ENCODE peak calls at places on chromosomes 12 and 14, in nine cellular contexts. C, S, Q, W, H, L, A, F and V are unnamed samples.

GRCh38 chr12:23028158-23028802 is 403.3 kb downstream of the ETNK1 start:
- ATAC-seq in H (no peak), W (no peak), Q (no peak), L (no peak), F (no peak), C (no peak), S (peak), A (no peak), V (no peak)

GRCh38 chr12:96457191-96457930 is 32.0 kb upstream of the CFAP54 start:
- ATAC-seq in A (no peak), S (peak), H (peak), C (no peak), W (no peak), Q (no peak), F (peak), L (no peak), V (peak)

GRCh38 chr12:22126758-22127157 is 80.7 kb downstream of the CMAS start:
- ATAC-seq in S (no peak), W (no peak), F (no peak), L (no peak), Q (no peak), C (no peak), A (no peak), H (no peak), V (peak)

GRCh38 chr14:32808574-32809098 is 130.0 kb upstream of the NPAS3 start:
- ATAC-seq in W (no peak), C (no peak), S (no peak), L (no peak), Q (no peak), A (peak), F (peak), H (no peak), V (no peak)

GRCh38 chr12:38155526-38156496 is 160.8 kb upstream of the ALG10B start:
- ATAC-seq in A (no peak), C (no peak), Q (no peak), W (no peak), L (peak), F (no peak), H (no peak), S (no peak), V (no peak)

GRCh38 chr12:101607894-101608293 is 13.1 kb downstream of the MYBPC1 start:
- ATAC-seq in L (no peak), W (no peak), S (no peak), Q (no peak), F (no peak), C (no peak), A (no peak), H (no peak), V (no peak)

GRCh38 chr12:52662093-52663006 is 10.3 kb upstream of the KRT2 start:
- ATAC-seq in W (no peak), L (no peak), C (no peak), Q (peak), H (no peak), A (peak), F (no peak), S (no peak), V (no peak)

GRCh38 chr12:132534076-132534475 is 44.1 kb downstream of the FBRSL1 start:
- ATAC-seq in S (no peak), F (no peak), W (no peak), H (no peak), Q (no peak), A (no peak), C (no peak), L (no peak), V (no peak)

GRCh38 chr12:3732901-3733300 is 20.0 kb downstream of the CRACR2A start:
- ATAC-seq in L (no peak), C (no peak), H (no peak), F (no peak), A (no peak), S (peak), W (no peak), Q (no peak), V (no peak)

GRCh38 chr12:111245701-111246476 is 123.0 kb downstream of the PHETA1 start:
- ATAC-seq in H (no peak), F (no peak), W (no peak), A (no peak), L (no peak), C (no peak), Q (no peak), S (no peak), V (no peak)

GRCh38 chr12:95118788-95119179 is 45.4 kb upstream of the NR2C1 start:
- ATAC-seq in F (peak), S (peak), C (no peak), H (no peak), Q (no peak), W (peak), A (no peak), L (peak), V (no peak)

GRCh38 chr12:77054856-77055255 is 10.5 kb downstream of the E2F7 start:
- ATAC-seq in S (no peak), C (no peak), W (no peak), L (no peak), H (no peak), F (no peak), A (no peak), Q (no peak), V (no peak)

GRCh38 chr12:117069126-117069788 is 30.0 kb downstream of the TESC start:
- ATAC-seq in A (no peak), F (no peak), W (no peak), H (no peak), S (no peak), Q (no peak), L (no peak), C (no peak), V (no peak)

GRCh38 chr12:124277394-124278222 is 17.3 kb upstream of the RFLNA start:
- ATAC-seq in C (no peak), H (peak), L (peak), W (no peak), A (peak), Q (no peak), S (peak), F (no peak), V (peak)

GRCh38 chr12:66290716-66291200 is 11.5 kb upstream of the HELB start:
- ATAC-seq in S (no peak), F (no peak), W (no peak), L (no peak), A (no peak), Q (peak), C (no peak), H (peak), V (peak)